ENCODE peak calls at places on chromosomes 11 and 22, in four cellular contexts. One of them, this sample, is unnamed.

GRCh38 chr11:46242462-46242960 is 35.0 kb upstream of the CREB3L1 start:
- DNase-seq in left ventricle myocardium inferior: no peak
- DNase-seq in psoas muscle: no peak
- DNase-seq in breast epithelium: no peak
- DNase-seq in this sample: no peak

GRCh38 chr11:1830500-1831223 is 4.1 kb upstream of the SYT8 start:
- DNase-seq in left ventricle myocardium inferior: no peak
- DNase-seq in psoas muscle: no peak
- DNase-seq in breast epithelium: peak; percentile 93
- DNase-seq in this sample: no peak

GRCh38 chr22:30206964-30207363 is 39.6 kb downstream of the LIF start:
- DNase-seq in left ventricle myocardium inferior: no peak
- DNase-seq in psoas muscle: peak; percentile 78
- DNase-seq in breast epithelium: peak; percentile 90
- DNase-seq in this sample: no peak

GRCh38 chr11:68761801-68762200 is 10.5 kb upstream of the TESMIN start:
- DNase-seq in left ventricle myocardium inferior: no peak
- DNase-seq in psoas muscle: no peak
- DNase-seq in breast epithelium: no peak
- DNase-seq in this sample: no peak

GRCh38 chr11:49995559-49995958 is 13.2 kb upstream of the OR4C12 start:
- DNase-seq in left ventricle myocardium inferior: no peak
- DNase-seq in psoas muscle: no peak
- DNase-seq in breast epithelium: no peak
- DNase-seq in this sample: peak; percentile 2

GRCh38 chr11:107653077-107653476 is 58.8 kb downstream of the SLN start:
- DNase-seq in left ventricle myocardium inferior: no peak
- DNase-seq in psoas muscle: no peak
- DNase-seq in breast epithelium: no peak
- DNase-seq in this sample: no peak

GRCh38 chr11:84905411-84905810 is 721.7 kb downstream of the DLG2 start:
- DNase-seq in left ventricle myocardium inferior: no peak
- DNase-seq in psoas muscle: no peak
- DNase-seq in breast epithelium: no peak
- DNase-seq in this sample: no peak

GRCh38 chr22:45212306-45212709 is 28.4 kb downstream of the KIAA0930 start:
- DNase-seq in left ventricle myocardium inferior: peak; percentile 80
- DNase-seq in psoas muscle: peak; percentile 78
- DNase-seq in breast epithelium: peak; percentile 44
- DNase-seq in this sample: peak; percentile 88

GRCh38 chr22:23389271-23390071 is 190.6 kb downstream of the IGLL1 start:
- DNase-seq in left ventricle myocardium inferior: no peak
- DNase-seq in psoas muscle: no peak
- DNase-seq in breast epithelium: no peak
- DNase-seq in this sample: no peak

GRCh38 chr11:132540586-132540985 is 991.7 kb downstream of the OPCML start:
- DNase-seq in left ventricle myocardium inferior: no peak
- DNase-seq in psoas muscle: no peak
- DNase-seq in breast epithelium: no peak
- DNase-seq in this sample: no peak

GRCh38 chr11:68704887-68705286 is 20.5 kb downstream of the GAL start:
- DNase-seq in left ventricle myocardium inferior: no peak
- DNase-seq in psoas muscle: no peak
- DNase-seq in breast epithelium: no peak
- DNase-seq in this sample: no peak

GRCh38 chr11:117292616-117293015 is 1.5 kb downstream of the BACE1-AS start:
- DNase-seq in left ventricle myocardium inferior: no peak
- DNase-seq in psoas muscle: no peak
- DNase-seq in breast epithelium: no peak
- DNase-seq in this sample: no peak

GRCh38 chr11:125165111-125165663 is 636 bp downstream of the PKNOX2 start:
- DNase-seq in left ventricle myocardium inferior: peak; percentile 36
- DNase-seq in psoas muscle: peak; percentile 49
- DNase-seq in breast epithelium: no peak
- DNase-seq in this sample: no peak

GRCh38 chr11:61334434-61335354 is 1.7 kb downstream of the TKFC start:
- DNase-seq in left ventricle myocardium inferior: no peak
- DNase-seq in psoas muscle: no peak
- DNase-seq in breast epithelium: no peak
- DNase-seq in this sample: no peak

GRCh38 chr11:76699461-76700091 is 29.0 kb upstream of the LRRC32 start:
- DNase-seq in left ventricle myocardium inferior: no peak
- DNase-seq in psoas muscle: no peak
- DNase-seq in breast epithelium: no peak
- DNase-seq in this sample: no peak

GRCh38 chr11:118607401-118608267 is at the start of gene PHLDB1:
- DNase-seq in left ventricle myocardium inferior: peak; percentile 82
- DNase-seq in psoas muscle: peak; percentile 72
- DNase-seq in breast epithelium: no peak
- DNase-seq in this sample: peak; percentile 85

GRCh38 chr11:127493330-127493729 is 492.8 kb upstream of the KIRREL3 start:
- DNase-seq in left ventricle myocardium inferior: no peak
- DNase-seq in psoas muscle: no peak
- DNase-seq in breast epithelium: no peak
- DNase-seq in this sample: no peak

DNA sequence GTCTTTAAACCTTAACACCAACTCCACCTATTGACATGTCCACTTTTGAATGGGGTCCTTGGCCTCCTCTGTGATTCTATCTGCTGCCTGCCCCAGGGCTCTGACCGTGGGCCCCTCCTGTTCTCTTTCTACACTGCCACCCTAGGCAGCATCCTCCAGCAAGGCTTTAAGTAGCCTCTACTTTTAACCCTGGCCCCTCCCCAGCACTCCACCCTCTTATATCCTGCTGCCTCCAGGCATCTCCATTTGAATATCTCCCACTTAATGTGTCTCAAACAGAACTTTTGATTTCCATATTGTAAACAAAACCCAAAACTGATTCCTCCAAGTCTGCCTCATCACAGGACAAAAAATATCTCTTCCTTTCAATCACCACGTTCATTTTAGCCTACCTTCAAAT is 90.5 kb upstream of the ARHGAP32 start:
- DNase-seq in left ventricle myocardium inferior: no peak
- DNase-seq in psoas muscle: no peak
- DNase-seq in breast epithelium: no peak
- DNase-seq in this sample: no peak
- H3K27ac ChIP-seq in left ventricle myocardium inferior: no peak overlapping the region
- H3K27ac ChIP-seq in psoas muscle: no peak overlapping the region
- H3K27ac ChIP-seq in breast epithelium: no peak overlapping the region
- H3K27ac ChIP-seq in this sample: no peak overlapping the region

GRCh38 chr22:40258463-40259046 is 80.8 kb downstream of the TNRC6B start:
- DNase-seq in left ventricle myocardium inferior: no peak
- DNase-seq in psoas muscle: no peak
- DNase-seq in breast epithelium: no peak
- DNase-seq in this sample: no peak

GRCh38 chr22:40263191-40263590 is 83.1 kb upstream of the ADSL start:
- DNase-seq in left ventricle myocardium inferior: no peak
- DNase-seq in psoas muscle: no peak
- DNase-seq in breast epithelium: no peak
- DNase-seq in this sample: no peak

GRCh38 chr22:40261783-40262182 is 84.1 kb downstream of the TNRC6B start:
- DNase-seq in left ventricle myocardium inferior: no peak
- DNase-seq in psoas muscle: no peak
- DNase-seq in breast epithelium: no peak
- DNase-seq in this sample: peak; percentile 52

GRCh38 chr22:40256501-40256900 is 78.8 kb downstream of the TNRC6B start:
- DNase-seq in left ventricle myocardium inferior: no peak
- DNase-seq in psoas muscle: no peak
- DNase-seq in breast epithelium: no peak
- DNase-seq in this sample: no peak

GRCh38 chr22:40257979-40258378 is 80.3 kb downstream of the TNRC6B start:
- DNase-seq in left ventricle myocardium inferior: no peak
- DNase-seq in psoas muscle: no peak
- DNase-seq in breast epithelium: no peak
- DNase-seq in this sample: no peak
- H3K27ac ChIP-seq in left ventricle myocardium inferior: peak overlapping the region; percentile 81
- H3K27ac ChIP-seq in psoas muscle: peak overlapping the region; percentile 53
- H3K27ac ChIP-seq in breast epithelium: peak overlapping the region; percentile 75
- H3K27ac ChIP-seq in this sample: no peak overlapping the region

GRCh38 chr22:48320671-48321515 is 1506.8 kb downstream of the BRD1 start:
- DNase-seq in left ventricle myocardium inferior: no peak
- DNase-seq in psoas muscle: no peak
- DNase-seq in breast epithelium: no peak
- DNase-seq in this sample: no peak
- H3K27ac ChIP-seq in left ventricle myocardium inferior: no peak overlapping the region
- H3K27ac ChIP-seq in psoas muscle: no peak overlapping the region
- H3K27ac ChIP-seq in breast epithelium: no peak overlapping the region
- H3K27ac ChIP-seq in this sample: no peak overlapping the region

GRCh38 chr22:35896306-35896705 is 132.3 kb downstream of the RBFOX2 start:
- DNase-seq in left ventricle myocardium inferior: no peak
- DNase-seq in psoas muscle: no peak
- DNase-seq in breast epithelium: no peak
- DNase-seq in this sample: no peak
- H3K27ac ChIP-seq in left ventricle myocardium inferior: peak overlapping the region; percentile 91
- H3K27ac ChIP-seq in psoas muscle: no peak overlapping the region
- H3K27ac ChIP-seq in breast epithelium: no peak overlapping the region
- H3K27ac ChIP-seq in this sample: no peak overlapping the region

DNA sequence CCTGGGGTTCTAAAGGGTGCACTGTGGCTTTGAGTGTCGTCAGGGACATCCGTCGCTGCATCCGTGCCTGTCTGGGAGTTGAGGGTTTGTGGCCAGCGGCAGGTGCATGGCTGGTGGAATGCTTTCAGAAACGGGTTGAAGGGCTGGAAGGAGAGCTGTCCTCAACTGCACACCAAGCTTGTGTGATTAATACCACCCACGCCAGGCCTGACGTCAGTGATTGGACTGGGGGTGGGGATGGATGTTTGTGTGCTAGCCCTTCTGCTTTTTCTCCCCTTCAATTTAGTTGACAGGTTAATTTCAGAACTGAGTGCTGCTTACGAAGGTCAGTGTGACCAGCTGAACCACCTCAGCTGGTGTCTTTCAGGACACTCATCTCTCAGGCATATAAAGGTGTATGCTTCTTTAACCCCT is 3.2 kb upstream of the GAB2 start:
- DNase-seq in left ventricle myocardium inferior: peak; percentile 52
- DNase-seq in psoas muscle: peak; percentile 56
- DNase-seq in breast epithelium: peak; percentile 32
- DNase-seq in this sample: no peak
- H3K27ac ChIP-seq in left ventricle myocardium inferior: peak overlapping the region; percentile 98
- H3K27ac ChIP-seq in psoas muscle: no peak overlapping the region
- H3K27ac ChIP-seq in breast epithelium: peak overlapping the region; percentile 59
- H3K27ac ChIP-seq in this sample: no peak overlapping the region

DNA sequence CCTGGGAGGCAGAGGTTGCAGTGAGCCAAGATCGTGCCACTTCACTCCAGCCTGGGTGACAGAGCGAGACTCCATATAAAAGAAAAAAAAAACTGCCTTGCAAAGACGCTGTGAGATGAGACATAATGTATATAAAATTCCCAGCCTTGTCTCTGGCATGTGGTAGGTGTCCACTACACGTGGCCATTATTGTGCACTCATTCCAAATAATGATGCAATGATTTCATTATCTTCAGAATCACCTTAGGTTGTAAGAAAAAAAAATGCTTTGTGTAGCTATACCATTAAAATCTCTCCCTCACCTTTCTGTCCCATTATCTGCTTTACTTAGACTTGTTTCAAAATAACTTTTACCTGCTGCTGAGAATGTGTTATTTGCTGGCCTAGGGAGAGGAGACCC is 41.6 kb downstream of the C11orf96 start:
- DNase-seq in left ventricle myocardium inferior: no peak
- DNase-seq in psoas muscle: no peak
- DNase-seq in breast epithelium: no peak
- DNase-seq in this sample: no peak
- H3K27ac ChIP-seq in left ventricle myocardium inferior: peak overlapping the region; percentile 58
- H3K27ac ChIP-seq in psoas muscle: no peak overlapping the region
- H3K27ac ChIP-seq in breast epithelium: no peak overlapping the region
- H3K27ac ChIP-seq in this sample: no peak overlapping the region

GRCh38 chr22:24564376-24565058 is 8.7 kb downstream of the SNRPD3 start:
- DNase-seq in left ventricle myocardium inferior: no peak
- DNase-seq in psoas muscle: no peak
- DNase-seq in breast epithelium: no peak
- DNase-seq in this sample: no peak

GRCh38 chr22:24565077-24565476 is 9.3 kb downstream of the SNRPD3 start:
- DNase-seq in left ventricle myocardium inferior: no peak
- DNase-seq in psoas muscle: no peak
- DNase-seq in breast epithelium: no peak
- DNase-seq in this sample: no peak

GRCh38 chr22:24559471-24559870 is 3.7 kb downstream of the SNRPD3 start:
- DNase-seq in left ventricle myocardium inferior: no peak
- DNase-seq in psoas muscle: no peak
- DNase-seq in breast epithelium: no peak
- DNase-seq in this sample: no peak

GRCh38 chr22:24566899-24567511 is 11.2 kb downstream of the SNRPD3 start:
- DNase-seq in left ventricle myocardium inferior: no peak
- DNase-seq in psoas muscle: no peak
- DNase-seq in breast epithelium: no peak
- DNase-seq in this sample: no peak

DNA sequence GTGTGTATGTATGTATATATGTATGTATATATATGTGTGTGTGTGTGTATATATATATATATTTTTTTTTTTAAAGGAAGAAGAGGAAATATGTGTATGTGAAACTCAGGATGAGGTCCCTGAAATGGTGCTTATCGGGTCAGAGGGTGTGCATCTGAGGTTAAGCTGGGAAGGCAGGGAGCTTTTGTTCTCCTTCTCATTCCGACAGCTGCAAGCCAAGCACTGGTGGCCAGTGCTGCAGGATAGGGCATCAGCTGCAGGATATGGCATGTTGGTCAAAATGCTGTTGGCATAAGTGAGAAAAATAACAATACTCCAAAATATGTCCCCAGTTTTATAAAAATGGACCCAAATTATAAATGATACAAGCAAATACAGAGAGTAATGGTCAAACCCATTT is 7.4 kb downstream of the SNRPD3 start:
- DNase-seq in left ventricle myocardium inferior: no peak
- DNase-seq in psoas muscle: no peak
- DNase-seq in breast epithelium: no peak
- DNase-seq in this sample: no peak
- H3K27ac ChIP-seq in left ventricle myocardium inferior: peak overlapping the region; percentile 89
- H3K27ac ChIP-seq in psoas muscle: no peak overlapping the region
- H3K27ac ChIP-seq in breast epithelium: no peak overlapping the region
- H3K27ac ChIP-seq in this sample: no peak overlapping the region

GRCh38 chr11:63974259-63975143 is at the start of gene COX8A:
- DNase-seq in left ventricle myocardium inferior: peak; percentile 95
- DNase-seq in psoas muscle: peak; percentile 96
- DNase-seq in breast epithelium: peak; percentile 99
- DNase-seq in this sample: peak; percentile 92
- H3K27ac ChIP-seq in left ventricle myocardium inferior: peak within 1 kb of the TSS; percentile 95
- H3K27ac ChIP-seq in psoas muscle: peak within 1 kb of the TSS; percentile 100
- H3K27ac ChIP-seq in breast epithelium: peak within 1 kb of the TSS; percentile 94
- H3K27ac ChIP-seq in this sample: peak within 1 kb of the TSS; percentile 92

GRCh38 chr11:67548555-67549110 is 25.4 kb upstream of the CABP2 start:
- DNase-seq in left ventricle myocardium inferior: no peak
- DNase-seq in psoas muscle: no peak
- DNase-seq in breast epithelium: no peak
- DNase-seq in this sample: no peak

GRCh38 chr11:67545280-67545679 is 22.0 kb upstream of the CABP2 start:
- DNase-seq in left ventricle myocardium inferior: peak; percentile 56
- DNase-seq in psoas muscle: peak; percentile 25
- DNase-seq in breast epithelium: no peak
- DNase-seq in this sample: no peak

GRCh38 chr11:67546852-67547251 is 23.6 kb upstream of the CABP2 start:
- DNase-seq in left ventricle myocardium inferior: no peak
- DNase-seq in psoas muscle: no peak
- DNase-seq in breast epithelium: no peak
- DNase-seq in this sample: no peak

GRCh38 chr11:67556244-67556643 is 27.4 kb upstream of the GSTP1 start:
- DNase-seq in left ventricle myocardium inferior: no peak
- DNase-seq in psoas muscle: no peak
- DNase-seq in breast epithelium: no peak
- DNase-seq in this sample: no peak

GRCh38 chr11:67551127-67551526 is 27.9 kb upstream of the CABP2 start:
- DNase-seq in left ventricle myocardium inferior: no peak
- DNase-seq in psoas muscle: no peak
- DNase-seq in breast epithelium: no peak
- DNase-seq in this sample: no peak
- H3K27ac ChIP-seq in left ventricle myocardium inferior: no peak overlapping the region
- H3K27ac ChIP-seq in psoas muscle: no peak overlapping the region
- H3K27ac ChIP-seq in breast epithelium: no peak overlapping the region
- H3K27ac ChIP-seq in this sample: no peak overlapping the region